ENCODE peak calls at places on chromosome 20, in ten cellular contexts. One of them, this sample, is unnamed.

GRCh38 chr20:24981750-24982149 is 10.8 kb downstream of the APMAP start:
- DNase-seq in NCI-H2081: no peak
- DNase-seq in stromal cell of bone marrow: peak
- DNase-seq in HT1080: no peak
- DNase-seq in progenitor cell of endocrine pancreas: no peak
- DNase-seq in stomach: no peak
- DNase-seq in astrocyte of the cerebellum: no peak
- DNase-seq in GM23248: no peak
- DNase-seq in lower leg skin: no peak
- DNase-seq in C1 segment of cervical spinal cord: peak
- DNase-seq in this sample: no peak

GRCh38 chr20:63696311-63696627 is 183 bp upstream of the TNFRSF6B start:
- DNase-seq in stomach: no peak
- DNase-seq in progenitor cell of endocrine pancreas: no peak
- DNase-seq in C1 segment of cervical spinal cord: no peak
- DNase-seq in astrocyte of the cerebellum: no peak
- DNase-seq in GM23248: peak
- DNase-seq in NCI-H2081: no peak
- DNase-seq in HT1080: no peak
- DNase-seq in lower leg skin: no peak
- DNase-seq in stromal cell of bone marrow: no peak
- DNase-seq in this sample: no peak

GRCh38 chr20:26167499-26167898 is 470.8 kb upstream of the ZNF337 start:
- DNase-seq in GM23248: peak
- DNase-seq in lower leg skin: no peak
- DNase-seq in progenitor cell of endocrine pancreas: no peak
- DNase-seq in astrocyte of the cerebellum: peak
- DNase-seq in stromal cell of bone marrow: peak
- DNase-seq in NCI-H2081: no peak
- DNase-seq in C1 segment of cervical spinal cord: no peak
- DNase-seq in HT1080: peak
- DNase-seq in stomach: no peak
- DNase-seq in this sample: peak

GRCh38 chr20:2873747-2874041 is 413 bp downstream of the PTPRA start:
- DNase-seq in C1 segment of cervical spinal cord: no peak
- DNase-seq in progenitor cell of endocrine pancreas: peak
- DNase-seq in NCI-H2081: peak
- DNase-seq in lower leg skin: peak
- DNase-seq in stomach: peak
- DNase-seq in GM23248: peak
- DNase-seq in astrocyte of the cerebellum: no peak
- DNase-seq in stromal cell of bone marrow: no peak
- DNase-seq in HT1080: peak
- DNase-seq in this sample: peak

GRCh38 chr20:61937146-61937962 is 128.3 kb downstream of the TAF4 start:
- DNase-seq in stromal cell of bone marrow: no peak
- DNase-seq in GM23248: no peak
- DNase-seq in stomach: no peak
- DNase-seq in astrocyte of the cerebellum: no peak
- DNase-seq in lower leg skin: no peak
- DNase-seq in progenitor cell of endocrine pancreas: no peak
- DNase-seq in C1 segment of cervical spinal cord: no peak
- DNase-seq in NCI-H2081: no peak
- DNase-seq in HT1080: no peak
- DNase-seq in this sample: no peak

GRCh38 chr20:50868509-50869495 is 62.4 kb downstream of the ADNP start:
- DNase-seq in C1 segment of cervical spinal cord: no peak
- DNase-seq in astrocyte of the cerebellum: no peak
- DNase-seq in stomach: no peak
- DNase-seq in NCI-H2081: no peak
- DNase-seq in GM23248: no peak
- DNase-seq in stromal cell of bone marrow: no peak
- DNase-seq in HT1080: peak
- DNase-seq in progenitor cell of endocrine pancreas: no peak
- DNase-seq in lower leg skin: no peak
- DNase-seq in this sample: no peak

GRCh38 chr20:31835554-31835953 is 9.8 kb downstream of the FOXS1 start:
- DNase-seq in lower leg skin: no peak
- DNase-seq in astrocyte of the cerebellum: no peak
- DNase-seq in stomach: no peak
- DNase-seq in progenitor cell of endocrine pancreas: no peak
- DNase-seq in stromal cell of bone marrow: no peak
- DNase-seq in HT1080: no peak
- DNase-seq in GM23248: no peak
- DNase-seq in NCI-H2081: no peak
- DNase-seq in C1 segment of cervical spinal cord: no peak
- DNase-seq in this sample: no peak

GRCh38 chr20:50354690-50355592 is 155.2 kb upstream of the PTPN1 start:
- DNase-seq in progenitor cell of endocrine pancreas: no peak
- DNase-seq in NCI-H2081: no peak
- DNase-seq in astrocyte of the cerebellum: no peak
- DNase-seq in stromal cell of bone marrow: no peak
- DNase-seq in stomach: no peak
- DNase-seq in lower leg skin: no peak
- DNase-seq in GM23248: no peak
- DNase-seq in HT1080: no peak
- DNase-seq in C1 segment of cervical spinal cord: no peak
- DNase-seq in this sample: no peak

GRCh38 chr20:39986231-39986904 is 702.7 kb downstream of the MAFB start:
- DNase-seq in stromal cell of bone marrow: peak
- DNase-seq in NCI-H2081: no peak
- DNase-seq in HT1080: peak
- DNase-seq in astrocyte of the cerebellum: peak
- DNase-seq in C1 segment of cervical spinal cord: no peak
- DNase-seq in lower leg skin: peak
- DNase-seq in GM23248: peak
- DNase-seq in stomach: no peak
- DNase-seq in progenitor cell of endocrine pancreas: no peak
- DNase-seq in this sample: peak

GRCh38 chr20:21453676-21454075 is 56.4 kb upstream of the NKX2-4 start:
- DNase-seq in NCI-H2081: no peak
- DNase-seq in lower leg skin: no peak
- DNase-seq in progenitor cell of endocrine pancreas: no peak
- DNase-seq in HT1080: no peak
- DNase-seq in stromal cell of bone marrow: no peak
- DNase-seq in astrocyte of the cerebellum: no peak
- DNase-seq in C1 segment of cervical spinal cord: no peak
- DNase-seq in GM23248: peak
- DNase-seq in stomach: no peak
- DNase-seq in this sample: no peak

GRCh38 chr20:23115823-23116222 is 29.7 kb upstream of the CD93 start:
- DNase-seq in stomach: no peak
- DNase-seq in C1 segment of cervical spinal cord: no peak
- DNase-seq in astrocyte of the cerebellum: no peak
- DNase-seq in progenitor cell of endocrine pancreas: no peak
- DNase-seq in GM23248: peak
- DNase-seq in NCI-H2081: no peak
- DNase-seq in stromal cell of bone marrow: no peak
- DNase-seq in lower leg skin: no peak
- DNase-seq in HT1080: no peak
- DNase-seq in this sample: no peak

GRCh38 chr20:50913976-50914375 is 17.3 kb downstream of the ADNP start:
- DNase-seq in NCI-H2081: no peak
- DNase-seq in stomach: no peak
- DNase-seq in lower leg skin: no peak
- DNase-seq in astrocyte of the cerebellum: no peak
- DNase-seq in stromal cell of bone marrow: peak
- DNase-seq in progenitor cell of endocrine pancreas: no peak
- DNase-seq in GM23248: peak
- DNase-seq in HT1080: peak
- DNase-seq in C1 segment of cervical spinal cord: no peak
- DNase-seq in this sample: peak

GRCh38 chr20:42577193-42577592 is 612.5 kb downstream of the PTPRT start:
- DNase-seq in progenitor cell of endocrine pancreas: no peak
- DNase-seq in stomach: no peak
- DNase-seq in C1 segment of cervical spinal cord: no peak
- DNase-seq in NCI-H2081: no peak
- DNase-seq in stromal cell of bone marrow: no peak
- DNase-seq in GM23248: no peak
- DNase-seq in HT1080: no peak
- DNase-seq in astrocyte of the cerebellum: no peak
- DNase-seq in lower leg skin: no peak
- DNase-seq in this sample: no peak

GRCh38 chr20:62367136-62367482 is at the start of gene LAMA5:
- DNase-seq in stromal cell of bone marrow: no peak
- DNase-seq in lower leg skin: no peak
- DNase-seq in NCI-H2081: peak
- DNase-seq in HT1080: no peak
- DNase-seq in astrocyte of the cerebellum: no peak
- DNase-seq in C1 segment of cervical spinal cord: no peak
- DNase-seq in GM23248: peak
- DNase-seq in progenitor cell of endocrine pancreas: peak
- DNase-seq in stomach: peak
- DNase-seq in this sample: peak

GRCh38 chr20:45924391-45925261 is 9.9 kb upstream of the PCIF1 start:
- DNase-seq in lower leg skin: no peak
- DNase-seq in stomach: no peak
- DNase-seq in NCI-H2081: no peak
- DNase-seq in astrocyte of the cerebellum: no peak
- DNase-seq in C1 segment of cervical spinal cord: no peak
- DNase-seq in stromal cell of bone marrow: peak
- DNase-seq in HT1080: no peak
- DNase-seq in GM23248: peak
- DNase-seq in progenitor cell of endocrine pancreas: no peak
- DNase-seq in this sample: peak

GRCh38 chr20:12914804-12915203 is 94.0 kb upstream of the SPTLC3 start:
- DNase-seq in HT1080: no peak
- DNase-seq in NCI-H2081: no peak
- DNase-seq in stomach: no peak
- DNase-seq in stromal cell of bone marrow: no peak
- DNase-seq in progenitor cell of endocrine pancreas: no peak
- DNase-seq in C1 segment of cervical spinal cord: no peak
- DNase-seq in GM23248: no peak
- DNase-seq in lower leg skin: no peak
- DNase-seq in astrocyte of the cerebellum: no peak
- DNase-seq in this sample: no peak

GRCh38 chr20:60253471-60253870 is 295.2 kb downstream of the CDH26 start:
- DNase-seq in stromal cell of bone marrow: no peak
- DNase-seq in progenitor cell of endocrine pancreas: no peak
- DNase-seq in astrocyte of the cerebellum: no peak
- DNase-seq in NCI-H2081: no peak
- DNase-seq in GM23248: no peak
- DNase-seq in HT1080: no peak
- DNase-seq in lower leg skin: no peak
- DNase-seq in C1 segment of cervical spinal cord: no peak
- DNase-seq in stomach: no peak
- DNase-seq in this sample: no peak

GRCh38 chr20:49278817-49279676 is 1.2 kb upstream of the ZNFX1 start:
- DNase-seq in NCI-H2081: no peak
- DNase-seq in HT1080: peak
- DNase-seq in progenitor cell of endocrine pancreas: no peak
- DNase-seq in astrocyte of the cerebellum: no peak
- DNase-seq in C1 segment of cervical spinal cord: no peak
- DNase-seq in lower leg skin: peak
- DNase-seq in GM23248: peak
- DNase-seq in stromal cell of bone marrow: no peak
- DNase-seq in stomach: no peak
- DNase-seq in this sample: peak

GRCh38 chr20:34968020-34968775 is 12.5 kb downstream of the MYH7B start:
- DNase-seq in C1 segment of cervical spinal cord: no peak
- DNase-seq in stomach: no peak
- DNase-seq in progenitor cell of endocrine pancreas: no peak
- DNase-seq in lower leg skin: no peak
- DNase-seq in HT1080: no peak
- DNase-seq in GM23248: no peak
- DNase-seq in stromal cell of bone marrow: no peak
- DNase-seq in NCI-H2081: no peak
- DNase-seq in astrocyte of the cerebellum: no peak
- DNase-seq in this sample: no peak

GRCh38 chr20:34622821-34623451 is 54.0 kb downstream of the PIGU start:
- DNase-seq in GM23248: no peak
- DNase-seq in stomach: no peak
- DNase-seq in progenitor cell of endocrine pancreas: no peak
- DNase-seq in astrocyte of the cerebellum: no peak
- DNase-seq in lower leg skin: no peak
- DNase-seq in stromal cell of bone marrow: no peak
- DNase-seq in C1 segment of cervical spinal cord: no peak
- DNase-seq in HT1080: no peak
- DNase-seq in NCI-H2081: no peak
- DNase-seq in this sample: no peak

GRCh38 chr20:44211177-44212039 is 837 bp upstream of the OSER1 start:
- DNase-seq in stomach: no peak
- DNase-seq in NCI-H2081: no peak
- DNase-seq in HT1080: peak
- DNase-seq in lower leg skin: peak
- DNase-seq in astrocyte of the cerebellum: no peak
- DNase-seq in stromal cell of bone marrow: no peak
- DNase-seq in C1 segment of cervical spinal cord: no peak
- DNase-seq in GM23248: peak
- DNase-seq in progenitor cell of endocrine pancreas: no peak
- DNase-seq in this sample: peak

GRCh38 chr20:57787151-57787968 is 77.5 kb upstream of the PMEPA1 start:
- DNase-seq in stomach: no peak
- DNase-seq in NCI-H2081: no peak
- DNase-seq in astrocyte of the cerebellum: no peak
- DNase-seq in C1 segment of cervical spinal cord: no peak
- DNase-seq in GM23248: no peak
- DNase-seq in progenitor cell of endocrine pancreas: no peak
- DNase-seq in HT1080: no peak
- DNase-seq in stromal cell of bone marrow: no peak
- DNase-seq in lower leg skin: no peak
- DNase-seq in this sample: no peak

GRCh38 chr20:4898282-4898681 is 103.0 kb downstream of the SLC23A2 start:
- DNase-seq in astrocyte of the cerebellum: no peak
- DNase-seq in stromal cell of bone marrow: peak
- DNase-seq in HT1080: peak
- DNase-seq in C1 segment of cervical spinal cord: no peak
- DNase-seq in NCI-H2081: no peak
- DNase-seq in progenitor cell of endocrine pancreas: no peak
- DNase-seq in GM23248: peak
- DNase-seq in stomach: peak
- DNase-seq in lower leg skin: no peak
- DNase-seq in this sample: peak

GRCh38 chr20:41798926-41799502 is 180.8 kb upstream of the CHD6 start:
- DNase-seq in stromal cell of bone marrow: no peak
- DNase-seq in GM23248: no peak
- DNase-seq in progenitor cell of endocrine pancreas: no peak
- DNase-seq in stomach: no peak
- DNase-seq in HT1080: peak
- DNase-seq in NCI-H2081: no peak
- DNase-seq in lower leg skin: no peak
- DNase-seq in astrocyte of the cerebellum: no peak
- DNase-seq in C1 segment of cervical spinal cord: no peak
- DNase-seq in this sample: no peak

GRCh38 chr20:31708839-31709534 is 13.7 kb downstream of the BCL2L1 start:
- DNase-seq in progenitor cell of endocrine pancreas: no peak
- DNase-seq in lower leg skin: no peak
- DNase-seq in NCI-H2081: peak
- DNase-seq in astrocyte of the cerebellum: no peak
- DNase-seq in HT1080: no peak
- DNase-seq in stromal cell of bone marrow: no peak
- DNase-seq in GM23248: no peak
- DNase-seq in stomach: peak
- DNase-seq in C1 segment of cervical spinal cord: no peak
- DNase-seq in this sample: no peak

GRCh38 chr20:13492001-13492480 is 146.7 kb downstream of the TASP1 start:
- DNase-seq in C1 segment of cervical spinal cord: no peak
- DNase-seq in astrocyte of the cerebellum: peak
- DNase-seq in GM23248: peak
- DNase-seq in HT1080: no peak
- DNase-seq in lower leg skin: peak
- DNase-seq in stomach: no peak
- DNase-seq in progenitor cell of endocrine pancreas: no peak
- DNase-seq in stromal cell of bone marrow: peak
- DNase-seq in NCI-H2081: no peak
- DNase-seq in this sample: peak

GRCh38 chr20:50583422-50584150 is 73.4 kb downstream of the PTPN1 start:
- DNase-seq in C1 segment of cervical spinal cord: no peak
- DNase-seq in GM23248: no peak
- DNase-seq in stomach: no peak
- DNase-seq in lower leg skin: no peak
- DNase-seq in stromal cell of bone marrow: no peak
- DNase-seq in astrocyte of the cerebellum: no peak
- DNase-seq in NCI-H2081: no peak
- DNase-seq in HT1080: no peak
- DNase-seq in progenitor cell of endocrine pancreas: no peak
- DNase-seq in this sample: no peak

GRCh38 chr20:25339608-25340007 is 51.0 kb downstream of the ABHD12 start:
- DNase-seq in NCI-H2081: no peak
- DNase-seq in lower leg skin: no peak
- DNase-seq in stomach: peak
- DNase-seq in C1 segment of cervical spinal cord: no peak
- DNase-seq in stromal cell of bone marrow: no peak
- DNase-seq in astrocyte of the cerebellum: no peak
- DNase-seq in GM23248: no peak
- DNase-seq in HT1080: no peak
- DNase-seq in progenitor cell of endocrine pancreas: no peak
- DNase-seq in this sample: no peak

This sample was measured in ELR.